ENCODE peak calls at places on chromosomes 13 and 19, in nine cellular contexts. One of them, this sample, is unnamed.

GRCh38 chr13:19882231-19882630 is 18.8 kb upstream of the ZMYM5 start:
- DNase-seq in fibroblast of the conjunctiva: no peak
- DNase-seq in NK-92 treated with Interleukin-12 subunit alpha and Interleukin-12 subunit beta, amount 100 ng/mL, for 24 hours: no peak
- DNase-seq in NCI-H2081: no peak
- DNase-seq in neuronal stem cell: no peak
- DNase-seq in body of pancreas: no peak
- DNase-seq in SHP77: no peak
- DNase-seq in T-helper 22 cell: no peak
- DNase-seq in BJ: no peak
- DNase-seq in this sample: no peak

GRCh38 chr13:101536079-101536478 is 83.6 kb downstream of the ITGBL1 start:
- DNase-seq in SHP77: no peak
- DNase-seq in fibroblast of the conjunctiva: no peak
- DNase-seq in NCI-H2081: no peak
- DNase-seq in BJ: no peak
- DNase-seq in body of pancreas: no peak
- DNase-seq in neuronal stem cell: no peak
- DNase-seq in NK-92 treated with Interleukin-12 subunit alpha and Interleukin-12 subunit beta, amount 100 ng/mL, for 24 hours: no peak
- DNase-seq in T-helper 22 cell: no peak
- DNase-seq in this sample: no peak

GRCh38 chr13:106507560-106508274 is 27.7 kb downstream of the EFNB2 start:
- DNase-seq in NCI-H2081: no peak
- DNase-seq in fibroblast of the conjunctiva: peak
- DNase-seq in SHP77: peak
- DNase-seq in neuronal stem cell: no peak
- DNase-seq in BJ: peak
- DNase-seq in body of pancreas: no peak
- DNase-seq in T-helper 22 cell: no peak
- DNase-seq in NK-92 treated with Interleukin-12 subunit alpha and Interleukin-12 subunit beta, amount 100 ng/mL, for 24 hours: peak
- DNase-seq in this sample: no peak

GRCh38 chr13:20901668-20902437 is 693 bp downstream of the XPO4 start:
- DNase-seq in BJ: no peak
- DNase-seq in neuronal stem cell: no peak
- DNase-seq in NK-92 treated with Interleukin-12 subunit alpha and Interleukin-12 subunit beta, amount 100 ng/mL, for 24 hours: no peak
- DNase-seq in T-helper 22 cell: peak
- DNase-seq in fibroblast of the conjunctiva: no peak
- DNase-seq in NCI-H2081: peak
- DNase-seq in SHP77: peak
- DNase-seq in body of pancreas: peak
- DNase-seq in this sample: peak

GRCh38 chr13:38607136-38607535 is 79.7 kb upstream of the FREM2 start:
- DNase-seq in NCI-H2081: no peak
- DNase-seq in neuronal stem cell: no peak
- DNase-seq in NK-92 treated with Interleukin-12 subunit alpha and Interleukin-12 subunit beta, amount 100 ng/mL, for 24 hours: no peak
- DNase-seq in BJ: no peak
- DNase-seq in body of pancreas: no peak
- DNase-seq in fibroblast of the conjunctiva: no peak
- DNase-seq in SHP77: no peak
- DNase-seq in T-helper 22 cell: no peak
- DNase-seq in this sample: no peak

GRCh38 chr13:78736142-78736541 is 77.2 kb upstream of the OBI1 start:
- DNase-seq in body of pancreas: no peak
- DNase-seq in BJ: no peak
- DNase-seq in NCI-H2081: no peak
- DNase-seq in T-helper 22 cell: no peak
- DNase-seq in SHP77: no peak
- DNase-seq in NK-92 treated with Interleukin-12 subunit alpha and Interleukin-12 subunit beta, amount 100 ng/mL, for 24 hours: no peak
- DNase-seq in fibroblast of the conjunctiva: no peak
- DNase-seq in neuronal stem cell: no peak
- DNase-seq in this sample: no peak

GRCh38 chr19:11382898-11383705 is 1.0 kb downstream of the EPOR start:
- DNase-seq in fibroblast of the conjunctiva: no peak
- DNase-seq in T-helper 22 cell: no peak
- DNase-seq in neuronal stem cell: no peak
- DNase-seq in BJ: no peak
- DNase-seq in SHP77: peak
- DNase-seq in NK-92 treated with Interleukin-12 subunit alpha and Interleukin-12 subunit beta, amount 100 ng/mL, for 24 hours: no peak
- DNase-seq in body of pancreas: peak
- DNase-seq in NCI-H2081: no peak
- DNase-seq in this sample: peak

GRCh38 chr19:38265213-38265861 is 964 bp downstream of the SPINT2 start:
- DNase-seq in SHP77: no peak
- DNase-seq in BJ: no peak
- DNase-seq in NK-92 treated with Interleukin-12 subunit alpha and Interleukin-12 subunit beta, amount 100 ng/mL, for 24 hours: no peak
- DNase-seq in T-helper 22 cell: no peak
- DNase-seq in neuronal stem cell: no peak
- DNase-seq in fibroblast of the conjunctiva: no peak
- DNase-seq in body of pancreas: peak
- DNase-seq in NCI-H2081: no peak
- DNase-seq in this sample: no peak

This sample was measured in NCI-H524.